ENCODE peak calls at places on chromosome 6, in seven cellular contexts. M is non-pigmented ciliary epithelial cell, Z is endothelial cell, I is HFFc6, J is cardiac muscle cell, W is head of caudate nucleus, L is DND-41. P is an unnamed sample.
A peak's percentile ranks its signal among the peaks of the same experiment; 100 is the strongest.

GRCh38 chr6:106452628-106453027 is 92.1 kb downstream of the CRYBG1 start:
- DNase-seq in W (no peak), Z (no peak), M (no peak), I (no peak), J (no peak), L (no peak), P (no peak)

GRCh38 chr6:35238843-35239289 is 20.7 kb upstream of the ZNF76 start:
- DNase-seq in W (no peak), Z (no peak), M (no peak), L (no peak), I (no peak), J (peak; percentile 98), P (no peak)

GRCh38 chr6:169188051-169188863 is 65.4 kb downstream of the THBS2 start:
- DNase-seq in J (no peak), Z (no peak), M (peak; percentile 89), W (no peak), I (peak; percentile 73), L (peak; percentile 12), P (no peak)

GRCh38 chr6:158938811-158939254 is 61.2 kb downstream of the RSPH3 start:
- DNase-seq in M (no peak), L (no peak), J (no peak), Z (no peak), W (no peak), I (peak; percentile 38), P (no peak)

GRCh38 chr6:36289281-36290018 is 19.6 kb downstream of the PNPLA1 start:
- DNase-seq in M (no peak), Z (no peak), W (peak; percentile 65), J (no peak), I (no peak), L (no peak), P (no peak)

GRCh38 chr6:97186416-97186999 is 96.5 kb downstream of the MMS22L start:
- DNase-seq in Z (peak; percentile 75), J (peak; percentile 87), W (peak; percentile 90), I (peak; percentile 68), L (peak; percentile 75), M (no peak), P (no peak)

GRCh38 chr6:27667651-27668441 is 194.9 kb upstream of the ZNF184 start:
- DNase-seq in W (no peak), M (no peak), L (no peak), Z (no peak), I (no peak), J (peak; percentile 26), P (no peak)

GRCh38 chr6:96304997-96305396 is 216.6 kb upstream of the UFL1 start:
- DNase-seq in L (no peak), Z (no peak), M (no peak), J (no peak), W (no peak), I (no peak), P (no peak)

GRCh38 chr6:11575408-11576033 is 38.0 kb downstream of the TMEM170B start:
- DNase-seq in L (peak; percentile 64), W (peak; percentile 69), J (peak; percentile 76), Z (peak; percentile 55), I (peak; percentile 69), M (peak; percentile 68), P (peak; percentile 41)

GRCh38 chr6:95203153-95203754 is 374.1 kb upstream of the MANEA start:
- DNase-seq in L (peak; percentile 6), M (no peak), Z (peak; percentile 48), J (peak; percentile 56), W (no peak), I (no peak), P (no peak)

GRCh38 chr6:168863467-168863866 is 390.2 kb downstream of the THBS2 start:
- DNase-seq in J (no peak), I (no peak), M (no peak), L (no peak), Z (no peak), W (no peak), P (no peak)

GRCh38 chr6:45697605-45698004 is 318.1 kb downstream of the CLIC5 start:
- DNase-seq in I (peak; percentile 92), W (no peak), M (peak; percentile 99), Z (no peak), J (no peak), L (no peak), P (peak; percentile 96)

GRCh38 chr6:44401138-44401537 is 13.6 kb downstream of the CDC5L start:
- DNase-seq in W (no peak), J (no peak), Z (no peak), I (no peak), M (no peak), L (no peak), P (no peak)

GRCh38 chr6:47363736-47364135 is 54.0 kb upstream of the TNFRSF21 start:
- DNase-seq in J (no peak), Z (no peak), I (no peak), W (no peak), M (no peak), L (no peak), P (no peak)

GRCh38 chr6:151269318-151269995 is 29.7 kb downstream of the AKAP12 start:
- DNase-seq in I (peak; percentile 18), W (no peak), J (no peak), L (no peak), M (peak; percentile 50), Z (no peak), P (no peak)

GRCh38 chr6:40796280-40797223 is 209.4 kb upstream of the LRFN2 start:
- DNase-seq in I (no peak), J (no peak), M (no peak), Z (no peak), W (no peak), L (no peak), P (no peak)

GRCh38 chr6:44025226-44025625 is 102.0 kb downstream of the MRPL14 start:
- DNase-seq in M (no peak), W (no peak), Z (no peak), J (no peak), I (no peak), L (no peak), P (no peak)

GRCh38 chr6:88611721-88612120 is 351.7 kb downstream of the RNGTT start:
- DNase-seq in I (no peak), J (no peak), W (no peak), L (no peak), M (no peak), Z (no peak), P (no peak)

GRCh38 chr6:36829919-36830544 is 9.2 kb downstream of the CPNE5 start:
- DNase-seq in M (no peak), J (no peak), W (no peak), L (no peak), Z (no peak), I (no peak), P (no peak)

GRCh38 chr6:124076336-124077048 is 272.8 kb downstream of the NKAIN2 start:
- DNase-seq in J (no peak), Z (no peak), I (no peak), L (no peak), W (no peak), M (no peak), P (no peak)

GRCh38 chr6:40520683-40521082 is 66.5 kb downstream of the LRFN2 start:
- DNase-seq in Z (no peak), M (no peak), J (no peak), L (no peak), W (no peak), I (no peak), P (no peak)

GRCh38 chr6:54586251-54586650 is 260.3 kb upstream of the FAM83B start:
- DNase-seq in Z (no peak), I (no peak), M (no peak), W (no peak), J (no peak), L (no peak), P (no peak)

GRCh38 chr6:10084276-10084993 is 330.4 kb downstream of the TFAP2A start:
- DNase-seq in Z (no peak), W (no peak), M (no peak), J (no peak), I (no peak), L (no peak), P (no peak)

GRCh38 chr6:154352898-154353585 is 3.6 kb downstream of the IPCEF1 start:
- DNase-seq in L (no peak), J (no peak), M (no peak), Z (no peak), I (no peak), W (no peak), P (no peak)

GRCh38 chr6:170090561-170090960 is 200.3 kb downstream of the DLL1 start:
- DNase-seq in Z (no peak), M (no peak), I (no peak), J (no peak), W (peak; percentile 7), L (no peak), P (no peak)

GRCh38 chr6:137323860-137324259 is 104.7 kb upstream of the IFNGR1 start:
- DNase-seq in I (no peak), J (no peak), W (no peak), Z (no peak), L (no peak), M (no peak), P (no peak)

GRCh38 chr6:147881432-147881831 is 372.9 kb downstream of the SAMD5 start:
- DNase-seq in W (no peak), I (no peak), J (no peak), L (no peak), M (no peak), Z (no peak), P (no peak)

GRCh38 chr6:125906158-125906998 is 50.2 kb upstream of the HINT3 start:
- DNase-seq in I (peak; percentile 24), L (peak; percentile 38), M (no peak), W (peak; percentile 48), J (peak; percentile 34), Z (peak; percentile 69), P (no peak)

GRCh38 chr6:142011156-142011555 is 121.6 kb upstream of the GJE1 start:
- DNase-seq in J (no peak), M (no peak), W (no peak), I (peak; percentile 38), Z (no peak), L (no peak), P (no peak)

GRCh38 chr6:164133095-164133494 is 718.6 kb downstream of the QKI start:
- DNase-seq in Z (no peak), J (no peak), I (no peak), M (peak; percentile 24), W (no peak), L (no peak), P (no peak)